ENCODE peak calls at places on chromosomes 5 and 9, in six cellular contexts. One of them, this sample, is unnamed.

GRCh38 chr5:68317641-68318040 is 102.1 kb downstream of the PIK3R1 start:
- DNase-seq in iPS DF 6.9: no peak
- DNase-seq in stimulated activated CD8-positive, alpha-beta memory T cell treated with anti-CD3 and anti-CD28 coated beads, Interleukin-4, amount 100 ng/mL, for 1 hour: no peak
- DNase-seq in NCI-H1092: no peak
- DNase-seq in RPMI8226: no peak
- DNase-seq in activated T-cell treated with anti-CD3 and anti-CD28 coated beads, Interleukin-2, amount 50 U/mL, for 24 hours: no peak
- DNase-seq in this sample: no peak

GRCh38 chr9:126526218-126527108 is 87.3 kb upstream of the LMX1B start:
- DNase-seq in iPS DF 6.9: no peak
- DNase-seq in activated T-cell treated with anti-CD3 and anti-CD28 coated beads, Interleukin-2, amount 50 U/mL, for 24 hours: no peak
- DNase-seq in RPMI8226: no peak
- DNase-seq in stimulated activated CD8-positive, alpha-beta memory T cell treated with anti-CD3 and anti-CD28 coated beads, Interleukin-4, amount 100 ng/mL, for 1 hour: no peak
- DNase-seq in NCI-H1092: no peak
- DNase-seq in this sample: no peak

GRCh38 chr5:127957701-127958190 is 125.8 kb upstream of the SLC12A2 start:
- DNase-seq in iPS DF 6.9: no peak
- DNase-seq in stimulated activated CD8-positive, alpha-beta memory T cell treated with anti-CD3 and anti-CD28 coated beads, Interleukin-4, amount 100 ng/mL, for 1 hour: no peak
- DNase-seq in activated T-cell treated with anti-CD3 and anti-CD28 coated beads, Interleukin-2, amount 50 U/mL, for 24 hours: no peak
- DNase-seq in NCI-H1092: no peak
- DNase-seq in RPMI8226: no peak
- DNase-seq in this sample: no peak

GRCh38 chr5:59115345-59115744 is 532.5 kb downstream of the RAB3C start:
- DNase-seq in NCI-H1092: no peak
- DNase-seq in iPS DF 6.9: no peak
- DNase-seq in stimulated activated CD8-positive, alpha-beta memory T cell treated with anti-CD3 and anti-CD28 coated beads, Interleukin-4, amount 100 ng/mL, for 1 hour: no peak
- DNase-seq in RPMI8226: no peak
- DNase-seq in activated T-cell treated with anti-CD3 and anti-CD28 coated beads, Interleukin-2, amount 50 U/mL, for 24 hours: no peak
- DNase-seq in this sample: no peak

GRCh38 chr9:114619205-114619758 is 8.2 kb downstream of the TMEM268 start:
- DNase-seq in NCI-H1092: no peak
- DNase-seq in RPMI8226: no peak
- DNase-seq in activated T-cell treated with anti-CD3 and anti-CD28 coated beads, Interleukin-2, amount 50 U/mL, for 24 hours: no peak
- DNase-seq in stimulated activated CD8-positive, alpha-beta memory T cell treated with anti-CD3 and anti-CD28 coated beads, Interleukin-4, amount 100 ng/mL, for 1 hour: no peak
- DNase-seq in iPS DF 6.9: no peak
- DNase-seq in this sample: no peak

GRCh38 chr9:22141906-22142305 is 132.8 kb upstream of the CDKN2B start:
- DNase-seq in activated T-cell treated with anti-CD3 and anti-CD28 coated beads, Interleukin-2, amount 50 U/mL, for 24 hours: no peak
- DNase-seq in NCI-H1092: no peak
- DNase-seq in iPS DF 6.9: no peak
- DNase-seq in stimulated activated CD8-positive, alpha-beta memory T cell treated with anti-CD3 and anti-CD28 coated beads, Interleukin-4, amount 100 ng/mL, for 1 hour: no peak
- DNase-seq in RPMI8226: no peak
- DNase-seq in this sample: no peak

GRCh38 chr9:131019387-131020239 is 10.6 kb downstream of the LAMC3 start:
- DNase-seq in NCI-H1092: no peak
- DNase-seq in stimulated activated CD8-positive, alpha-beta memory T cell treated with anti-CD3 and anti-CD28 coated beads, Interleukin-4, amount 100 ng/mL, for 1 hour: no peak
- DNase-seq in iPS DF 6.9: no peak
- DNase-seq in activated T-cell treated with anti-CD3 and anti-CD28 coated beads, Interleukin-2, amount 50 U/mL, for 24 hours: no peak
- DNase-seq in RPMI8226: no peak
- DNase-seq in this sample: no peak

GRCh38 chr9:136031741-136032638 is 63.1 kb downstream of the NACC2 start:
- DNase-seq in iPS DF 6.9: no peak
- DNase-seq in activated T-cell treated with anti-CD3 and anti-CD28 coated beads, Interleukin-2, amount 50 U/mL, for 24 hours: no peak
- DNase-seq in stimulated activated CD8-positive, alpha-beta memory T cell treated with anti-CD3 and anti-CD28 coated beads, Interleukin-4, amount 100 ng/mL, for 1 hour: no peak
- DNase-seq in NCI-H1092: no peak
- DNase-seq in RPMI8226: no peak
- DNase-seq in this sample: no peak

GRCh38 chr5:57736716-57737115 is 254.1 kb upstream of the ACTBL2 start:
- DNase-seq in RPMI8226: no peak
- DNase-seq in iPS DF 6.9: no peak
- DNase-seq in stimulated activated CD8-positive, alpha-beta memory T cell treated with anti-CD3 and anti-CD28 coated beads, Interleukin-4, amount 100 ng/mL, for 1 hour: no peak
- DNase-seq in activated T-cell treated with anti-CD3 and anti-CD28 coated beads, Interleukin-2, amount 50 U/mL, for 24 hours: no peak
- DNase-seq in NCI-H1092: no peak
- DNase-seq in this sample: no peak

GRCh38 chr9:93126151-93126781 is 7.8 kb downstream of the NINJ1 start:
- DNase-seq in stimulated activated CD8-positive, alpha-beta memory T cell treated with anti-CD3 and anti-CD28 coated beads, Interleukin-4, amount 100 ng/mL, for 1 hour: no peak
- DNase-seq in RPMI8226: no peak
- DNase-seq in activated T-cell treated with anti-CD3 and anti-CD28 coated beads, Interleukin-2, amount 50 U/mL, for 24 hours: no peak
- DNase-seq in NCI-H1092: no peak
- DNase-seq in iPS DF 6.9: no peak
- DNase-seq in this sample: no peak

GRCh38 chr5:9686211-9686610 is 56.1 kb upstream of the TAS2R1 start:
- DNase-seq in iPS DF 6.9: no peak
- DNase-seq in activated T-cell treated with anti-CD3 and anti-CD28 coated beads, Interleukin-2, amount 50 U/mL, for 24 hours: no peak
- DNase-seq in RPMI8226: no peak
- DNase-seq in NCI-H1092: no peak
- DNase-seq in stimulated activated CD8-positive, alpha-beta memory T cell treated with anti-CD3 and anti-CD28 coated beads, Interleukin-4, amount 100 ng/mL, for 1 hour: no peak
- DNase-seq in this sample: no peak

GRCh38 chr9:16864741-16865434 is 5.6 kb downstream of the BNC2 start:
- DNase-seq in NCI-H1092: no peak
- DNase-seq in RPMI8226: no peak
- DNase-seq in activated T-cell treated with anti-CD3 and anti-CD28 coated beads, Interleukin-2, amount 50 U/mL, for 24 hours: no peak
- DNase-seq in iPS DF 6.9: no peak
- DNase-seq in stimulated activated CD8-positive, alpha-beta memory T cell treated with anti-CD3 and anti-CD28 coated beads, Interleukin-4, amount 100 ng/mL, for 1 hour: no peak
- DNase-seq in this sample: no peak

GRCh38 chr5:172841-173251 is 18.4 kb upstream of the LRRC14B start:
- DNase-seq in stimulated activated CD8-positive, alpha-beta memory T cell treated with anti-CD3 and anti-CD28 coated beads, Interleukin-4, amount 100 ng/mL, for 1 hour: no peak
- DNase-seq in NCI-H1092: no peak
- DNase-seq in activated T-cell treated with anti-CD3 and anti-CD28 coated beads, Interleukin-2, amount 50 U/mL, for 24 hours: no peak
- DNase-seq in iPS DF 6.9: no peak
- DNase-seq in RPMI8226: no peak
- DNase-seq in this sample: no peak

This sample was measured in central memory CD8-positive, alpha-beta T cell.